ENCODE peak calls at places on chromosomes 12 and 14, in nine cellular contexts. R, E, V, C, L, W, B, T and F are unnamed samples.

GRCh38 chr12:6927999-6928702 is 392 bp downstream of the ATN1 start:
- DNase-seq in C (peak; percentile 78), E (no peak), V (peak; percentile 48), R (no peak), B (no peak), W (peak; percentile 49), T (no peak), L (no peak), F (no peak)

GRCh38 chr14:66070542-66071319 is 415.4 kb upstream of the CCDC196 start:
- DNase-seq in B (peak; percentile 55), C (peak; percentile 63), L (peak; percentile 25), R (no peak), E (no peak), V (peak; percentile 45), W (peak; percentile 11), T (peak; percentile 23), F (no peak)

GRCh38 chr12:67991158-67991557 is 1.9 kb downstream of the IFNG-AS1 start:
- DNase-seq in R (no peak), B (peak; percentile 5), L (no peak), V (no peak), E (no peak), C (no peak), W (no peak), T (no peak), F (no peak)

GRCh38 chr14:57168138-57168695 is 100.5 kb downstream of the EXOC5 start:
- DNase-seq in B (no peak), C (no peak), T (no peak), L (no peak), W (no peak), V (no peak), E (no peak), R (no peak), F (peak; percentile 3)

GRCh38 chr12:51307655-51308593 is 16.1 kb downstream of the BIN2 start:
- DNase-seq in E (no peak), L (no peak), V (no peak), T (no peak), B (no peak), W (no peak), R (no peak), C (no peak), F (peak; percentile 73)

GRCh38 chr12:118237908-118238307 is 102.0 kb downstream of the PEBP1 start:
- DNase-seq in C (no peak), B (no peak), R (no peak), V (no peak), L (no peak), T (no peak), E (no peak), W (no peak), F (peak; percentile 79)

GRCh38 chr12:111673503-111673902 is 12.3 kb downstream of the BRAP start:
- DNase-seq in E (no peak), L (no peak), V (no peak), T (no peak), B (no peak), W (no peak), R (no peak), C (peak; percentile 37), F (no peak)

GRCh38 chr14:24483604-24484252 is 24.3 kb downstream of the CMA1 start:
- DNase-seq in L (no peak), V (no peak), E (no peak), B (no peak), C (no peak), W (no peak), T (no peak), R (no peak), F (no peak)

GRCh38 chr12:3662516-3662915 is 90.4 kb downstream of the CRACR2A start:
- DNase-seq in C (no peak), V (no peak), L (no peak), T (no peak), W (no peak), R (no peak), E (no peak), B (no peak), F (no peak)

GRCh38 chr12:15423629-15424028 is 101.3 kb downstream of the PTPRO start:
- DNase-seq in T (no peak), R (no peak), L (no peak), C (no peak), V (no peak), B (no peak), W (no peak), E (no peak), F (no peak)

GRCh38 chr12:49017764-49018281 is 753 bp downstream of the PRKAG1 start:
- DNase-seq in L (no peak), E (peak; percentile 70), W (no peak), V (no peak), B (no peak), T (peak; percentile 68), C (peak; percentile 60), R (no peak), F (no peak)

GRCh38 chr14:54902143-54902520 is 494 bp downstream of the GCH1 start:
- DNase-seq in T (peak; percentile 73), E (peak; percentile 87), V (peak; percentile 64), R (no peak), W (peak; percentile 27), C (peak; percentile 70), B (peak; percentile 80), L (peak; percentile 72), F (no peak)

GRCh38 chr14:55212611-55213010 is 21.2 kb upstream of the DLGAP5 start:
- DNase-seq in V (no peak), W (no peak), R (no peak), L (no peak), B (no peak), E (no peak), C (no peak), T (no peak), F (no peak)

GRCh38 chr12:83149987-83150386 is 463.3 kb downstream of the TMTC2 start:
- DNase-seq in V (no peak), W (no peak), E (no peak), L (no peak), B (no peak), R (no peak), C (no peak), T (no peak), F (no peak)

GRCh38 chr14:102481791-102482238 is 27.8 kb downstream of the ANKRD9 start:
- DNase-seq in L (no peak), W (no peak), R (no peak), E (peak; percentile 46), V (no peak), T (no peak), C (no peak), B (no peak), F (peak; percentile 75)

GRCh38 chr12:89524201-89525001 is at the start of gene GALNT4:
- DNase-seq in T (peak; percentile 90), V (peak; percentile 89), B (peak; percentile 53), E (peak; percentile 93), R (peak; percentile 65), L (peak; percentile 86), W (peak; percentile 80), C (peak; percentile 93), F (no peak)

GRCh38 chr14:60616326-60617044 is 32.8 kb downstream of the SIX1 start:
- DNase-seq in R (no peak), W (no peak), V (no peak), E (no peak), T (no peak), C (no peak), L (no peak), B (no peak), F (no peak)

GRCh38 chr12:632102-632696 is 31.0 kb downstream of the NINJ2 start:
- DNase-seq in W (no peak), R (no peak), L (no peak), E (no peak), C (no peak), T (peak; percentile 29), B (no peak), V (peak; percentile 56), F (peak; percentile 50)

DNA sequence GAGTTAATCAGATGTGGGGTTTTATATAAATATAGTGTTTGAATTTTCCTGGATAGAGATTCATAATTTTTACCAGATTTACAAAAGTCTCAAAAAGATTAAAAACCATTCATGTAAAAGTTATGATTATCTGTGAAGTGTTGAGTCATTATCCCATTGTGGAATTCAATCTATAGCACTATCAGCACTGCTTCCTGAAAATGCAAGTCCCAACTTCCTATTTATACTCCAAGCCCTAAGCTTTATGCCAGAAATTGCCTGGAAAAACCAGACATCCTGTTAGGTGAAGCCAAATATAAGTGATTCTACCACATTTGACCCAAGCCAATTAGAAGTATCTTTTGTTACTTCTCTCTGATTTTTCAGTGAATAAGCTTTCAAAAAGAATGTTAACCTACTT is 129.1 kb downstream of the GPR135 start:
- DNase-seq in E (no peak), L (no peak), V (no peak), W (no peak), C (no peak), T (no peak), R (no peak), B (no peak), F (no peak)
- H3K27ac ChIP-seq in E (peak overlapping the region; percentile 85), L (peak overlapping the region; percentile 92), V (peak overlapping the region; percentile 80), W (no peak overlapping the region), C (peak overlapping the region; percentile 28), T (peak overlapping the region; percentile 44), R (no peak overlapping the region), B (no peak overlapping the region), F (no peak overlapping the region)

GRCh38 chr12:47800582-47800981 is 19.1 kb downstream of the HDAC7 start:
- DNase-seq in W (no peak), T (no peak), C (no peak), L (no peak), B (no peak), E (no peak), R (no peak), V (no peak), F (no peak)
- H3K27ac ChIP-seq in W (peak overlapping the region; percentile 95), T (peak overlapping the region; percentile 34), C (no peak overlapping the region), L (peak overlapping the region; percentile 99), B (no peak overlapping the region), E (peak overlapping the region; percentile 98), R (peak overlapping the region; percentile 60), V (no peak overlapping the region), F (no peak overlapping the region)

GRCh38 chr12:42757735-42758134 is 168.2 kb upstream of the PRICKLE1 start:
- DNase-seq in V (no peak), L (no peak), R (no peak), T (no peak), B (no peak), C (no peak), E (no peak), W (no peak), F (no peak)
- H3K27ac ChIP-seq in V (no peak overlapping the region), L (no peak overlapping the region), R (no peak overlapping the region), T (no peak overlapping the region), B (no peak overlapping the region), C (peak overlapping the region; percentile 44), E (no peak overlapping the region), W (no peak overlapping the region), F (peak overlapping the region; percentile 83)

GRCh38 chr12:107275530-107275929 is 182.2 kb upstream of the CRY1 start:
- DNase-seq in C (peak; percentile 8), E (no peak), R (no peak), W (no peak), T (no peak), B (no peak), V (no peak), L (no peak), F (no peak)
- H3K27ac ChIP-seq in C (no peak overlapping the region), E (no peak overlapping the region), R (no peak overlapping the region), W (no peak overlapping the region), T (no peak overlapping the region), B (no peak overlapping the region), V (no peak overlapping the region), L (no peak overlapping the region), F (no peak overlapping the region)

GRCh38 chr14:72665259-72665658 is 228.6 kb downstream of the DPF3 start:
- DNase-seq in L (no peak), T (no peak), B (no peak), C (no peak), R (no peak), E (no peak), V (no peak), W (no peak), F (peak; percentile 85)
- H3K27ac ChIP-seq in L (no peak overlapping the region), T (no peak overlapping the region), B (no peak overlapping the region), C (peak overlapping the region; percentile 88), R (no peak overlapping the region), E (no peak overlapping the region), V (no peak overlapping the region), W (no peak overlapping the region), F (peak overlapping the region; percentile 82)